ENCODE peak calls at places on chromosomes 12 and 14, in ten cellular contexts. J, V, M, K, H, X, L, N, Q and B are unnamed samples.

GRCh38 chr12:19299765-19300164 is 139.5 kb upstream of the AEBP2 start:
- DNase-seq in J (peak), V (no peak), M (no peak), K (no peak), H (no peak), X (no peak), L (no peak), N (peak), Q (no peak), B (peak)

GRCh38 chr12:100435948-100436347 is 37.7 kb upstream of the NR1H4 start:
- DNase-seq in J (no peak), V (no peak), M (no peak), K (no peak), H (no peak), X (no peak), L (no peak), N (no peak), Q (no peak), B (peak)

GRCh38 chr12:116559080-116559329 is 176 bp upstream of the MAP1LC3B2 start:
- DNase-seq in J (no peak), V (no peak), M (no peak), K (no peak), H (no peak), X (no peak), L (no peak), N (no peak), Q (no peak), B (no peak)

GRCh38 chr14:69483765-69484443 is 624 bp upstream of the PLEKHD1 start:
- DNase-seq in J (no peak), V (peak), M (no peak), K (peak), H (no peak), X (no peak), L (peak), N (peak), Q (peak), B (no peak)

GRCh38 chr12:104152691-104153241 is 14.8 kb upstream of the NFYB start:
- DNase-seq in J (no peak), V (no peak), M (no peak), K (no peak), H (no peak), X (no peak), L (no peak), N (no peak), Q (no peak), B (no peak)

GRCh38 chr14:81066672-81067071 is 111.3 kb downstream of the TSHR start:
- DNase-seq in J (no peak), V (no peak), M (no peak), K (no peak), H (no peak), X (no peak), L (no peak), N (no peak), Q (no peak), B (no peak)

GRCh38 chr12:86772688-86773087 is 516.5 kb upstream of the MGAT4C start:
- DNase-seq in J (no peak), V (no peak), M (no peak), K (no peak), H (no peak), X (no peak), L (no peak), N (no peak), Q (no peak), B (no peak)

GRCh38 chr14:51614707-51615106 is 37.0 kb upstream of the FRMD6 start:
- DNase-seq in J (no peak), V (no peak), M (no peak), K (no peak), H (no peak), X (no peak), L (no peak), N (no peak), Q (no peak), B (no peak)

GRCh38 chr14:105138021-105138541 is 30.5 kb downstream of the JAG2 start:
- DNase-seq in J (no peak), V (no peak), M (no peak), K (no peak), H (no peak), X (peak), L (no peak), N (no peak), Q (peak), B (no peak)

GRCh38 chr14:74148705-74149104 is 63.9 kb downstream of the LIN52 start:
- DNase-seq in J (no peak), V (no peak), M (no peak), K (no peak), H (no peak), X (no peak), L (no peak), N (no peak), Q (no peak), B (no peak)

GRCh38 chr12:23964812-23965211 is 15.3 kb upstream of the SOX5 start:
- DNase-seq in J (no peak), V (no peak), M (no peak), K (no peak), H (no peak), X (no peak), L (no peak), N (no peak), Q (no peak), B (no peak)

GRCh38 chr12:101792046-101792931 is 38.5 kb downstream of the GNPTAB start:
- DNase-seq in J (no peak), V (no peak), M (no peak), K (no peak), H (no peak), X (no peak), L (no peak), N (no peak), Q (peak), B (no peak)

DNA sequence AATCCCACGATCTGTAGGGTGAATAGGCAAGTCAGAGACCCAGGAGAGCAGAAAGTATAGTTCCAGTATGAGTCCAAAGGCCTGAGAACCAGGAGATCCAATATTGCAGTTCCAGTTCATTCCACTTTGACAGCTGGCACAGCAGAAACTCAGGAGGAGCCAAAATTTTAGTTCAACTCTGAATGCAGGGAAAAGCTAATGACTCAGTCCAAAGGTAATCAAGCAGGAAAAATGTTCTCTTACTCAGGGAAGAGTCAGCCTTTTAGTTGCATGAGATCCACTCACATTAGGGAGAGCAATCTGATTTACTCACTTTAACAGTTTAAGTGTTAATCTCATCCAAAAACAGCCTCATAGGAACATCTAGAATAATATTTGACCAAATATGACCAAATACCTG is 130.2 kb upstream of the LRFN5 start:
- DNase-seq in J (no peak), V (no peak), M (no peak), K (no peak), H (no peak), X (no peak), L (no peak), N (no peak), Q (no peak), B (no peak)
- TF ChIP-seq CTCF in J (no peak), V (no peak), M (no peak), K (no peak), H (no peak), X (no peak), L (no peak), N (no peak), Q (no peak), B (no peak)

GRCh38 chr14:24160499-24160849 is 591 bp upstream of the IRF9 start:
- DNase-seq in J (no peak), V (no peak), M (no peak), K (no peak), H (no peak), X (no peak), L (no peak), N (no peak), Q (no peak), B (no peak)
- H3K27ac ChIP-seq in J (peak), V (peak), M (peak), K (peak), H (peak), X (peak), L (peak), N (peak), Q (peak), B (no peak)

GRCh38 chr12:71666259-71666658 is 2.2 kb downstream of the THAP2 start:
- DNase-seq in J (no peak), V (no peak), M (no peak), K (no peak), H (no peak), X (no peak), L (no peak), N (no peak), Q (no peak), B (no peak)

GRCh38 chr12:71665109-71665476 is 992 bp downstream of the THAP2 start:
- DNase-seq in J (no peak), V (no peak), M (no peak), K (no peak), H (no peak), X (no peak), L (no peak), N (no peak), Q (no peak), B (no peak)

GRCh38 chr12:71663561-71664410 is at the start of the genes THAP2 and ZFC3H1:
- DNase-seq in J (peak), V (peak), M (peak), K (peak), H (peak), X (peak), L (peak), N (peak), Q (peak), B (peak)

GRCh38 chr12:71662861-71663560 is 637 bp downstream of the ZFC3H1 start:
- DNase-seq in J (no peak), V (peak), M (peak), K (peak), H (peak), X (peak), L (peak), N (peak), Q (peak), B (peak)

GRCh38 chr12:71664411-71665108 is 459 bp downstream of the THAP2 start:
- DNase-seq in J (no peak), V (no peak), M (no peak), K (no peak), H (no peak), X (no peak), L (no peak), N (no peak), Q (no peak), B (no peak)
- H3K4me3 ChIP-seq in J (peak), V (peak), M (peak), K (peak), H (peak), X (peak), L (peak), N (peak), Q (peak), B (peak)

DNA sequence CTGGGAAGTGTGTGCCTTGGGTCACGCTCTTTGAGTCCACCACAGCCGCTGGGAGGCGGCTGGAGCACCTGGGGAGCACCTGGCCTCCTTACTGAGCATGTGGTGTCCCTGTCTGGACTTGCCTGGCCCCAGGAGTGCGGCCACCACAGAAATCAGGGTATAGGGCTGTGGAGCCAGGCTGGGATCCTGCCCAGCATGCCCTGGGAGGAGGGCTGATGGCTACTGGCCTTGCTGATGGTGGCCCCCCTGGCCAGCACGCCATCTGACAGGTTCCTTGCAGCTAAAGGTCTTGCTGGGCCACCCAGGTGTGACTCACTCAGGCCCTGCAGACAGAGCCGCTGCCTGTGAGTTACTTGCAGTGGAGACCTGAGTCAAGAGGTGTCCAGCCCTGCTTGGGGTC is 6.0 kb downstream of the ULK1 start:
- DNase-seq in J (no peak), V (no peak), M (no peak), K (no peak), H (no peak), X (no peak), L (no peak), N (no peak), Q (no peak), B (no peak)
- TF ChIP-seq CTCF in J (no peak), V (no peak), M (no peak), K (no peak), H (no peak), X (no peak), L (no peak), N (no peak), Q (no peak), B (no peak)

DNA sequence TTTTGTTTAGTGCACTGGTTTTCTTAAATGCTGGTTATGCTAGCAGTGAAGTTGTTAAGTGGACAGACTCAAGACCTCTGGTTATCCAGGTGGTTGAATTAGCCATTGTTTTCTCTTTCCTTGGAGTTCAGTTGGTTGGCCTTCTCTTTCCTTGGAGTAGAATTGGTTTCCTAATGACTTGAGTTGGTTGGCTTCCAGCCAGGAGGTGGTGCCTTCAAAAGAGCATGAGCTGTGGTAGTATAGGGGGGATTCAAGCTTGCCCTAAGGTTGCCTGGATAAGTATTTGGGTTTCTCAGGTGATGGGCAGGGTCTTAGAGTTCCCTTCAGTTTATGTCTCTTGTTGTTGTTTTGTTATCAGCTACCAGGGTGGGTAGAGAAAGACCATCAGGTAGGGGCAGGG is 92.5 kb downstream of the ATP23 start:
- DNase-seq in J (no peak), V (no peak), M (no peak), K (no peak), H (no peak), X (no peak), L (no peak), N (no peak), Q (no peak), B (no peak)
- H3K27ac ChIP-seq in J (no peak), V (no peak), M (no peak), K (no peak), H (no peak), X (peak), L (no peak), N (no peak), Q (no peak), B (no peak)

GRCh38 chr12:7122876-7123769 is 5.6 kb downstream of the RBP5 start:
- DNase-seq in J (no peak), V (no peak), M (no peak), K (no peak), H (no peak), X (no peak), L (peak), N (no peak), Q (no peak), B (no peak)
- H3K4me3 ChIP-seq in J (no peak), V (no peak), M (no peak), K (no peak), H (no peak), X (no peak), L (no peak), N (no peak), Q (no peak), B (no peak)

GRCh38 chr12:47903927-47904646 is 707 bp downstream of the VDR start:
- DNase-seq in J (peak), V (peak), M (peak), K (peak), H (peak), X (no peak), L (peak), N (peak), Q (no peak), B (peak)

GRCh38 chr12:47907851-47908454 is 3.2 kb upstream of the VDR start:
- DNase-seq in J (no peak), V (no peak), M (no peak), K (no peak), H (no peak), X (no peak), L (no peak), N (no peak), Q (no peak), B (no peak)

GRCh38 chr12:47904647-47905312 is at the start of gene VDR:
- DNase-seq in J (peak), V (peak), M (no peak), K (peak), H (peak), X (peak), L (peak), N (peak), Q (peak), B (peak)

GRCh38 chr12:47903151-47903611 is 1.6 kb downstream of the VDR start:
- DNase-seq in J (no peak), V (peak), M (no peak), K (no peak), H (no peak), X (no peak), L (no peak), N (peak), Q (no peak), B (no peak)

DNA sequence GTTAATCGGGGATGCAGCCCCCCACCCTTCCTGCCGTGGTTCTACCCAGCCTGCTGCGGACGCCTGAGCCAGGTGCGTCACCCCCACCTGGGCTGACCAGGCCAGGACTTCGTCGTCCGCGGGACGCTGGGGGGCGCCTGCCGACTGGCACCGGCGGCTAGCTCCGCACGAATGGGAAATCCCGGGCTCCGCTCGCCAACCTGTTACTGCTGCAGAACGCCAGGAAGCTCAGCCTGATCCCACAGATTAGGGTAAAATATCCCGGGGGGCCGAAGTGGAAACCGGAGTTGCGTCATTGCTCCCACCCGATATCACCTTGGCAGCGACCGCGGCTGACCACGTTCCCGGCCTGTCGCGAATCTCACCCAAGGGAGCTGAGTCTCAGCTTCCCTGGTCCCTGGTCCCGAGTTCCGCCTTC is 528 bp upstream of the VDR start:
- DNase-seq in J (no peak), V (peak), M (no peak), K (peak), H (peak), X (no peak), L (peak), N (peak), Q (peak), B (no peak)
- TF ChIP-seq CTCF in J (peak), V (peak), M (peak), K (no peak), H (no peak), X (no peak), L (peak), N (peak), Q (peak), B (peak)

DNA sequence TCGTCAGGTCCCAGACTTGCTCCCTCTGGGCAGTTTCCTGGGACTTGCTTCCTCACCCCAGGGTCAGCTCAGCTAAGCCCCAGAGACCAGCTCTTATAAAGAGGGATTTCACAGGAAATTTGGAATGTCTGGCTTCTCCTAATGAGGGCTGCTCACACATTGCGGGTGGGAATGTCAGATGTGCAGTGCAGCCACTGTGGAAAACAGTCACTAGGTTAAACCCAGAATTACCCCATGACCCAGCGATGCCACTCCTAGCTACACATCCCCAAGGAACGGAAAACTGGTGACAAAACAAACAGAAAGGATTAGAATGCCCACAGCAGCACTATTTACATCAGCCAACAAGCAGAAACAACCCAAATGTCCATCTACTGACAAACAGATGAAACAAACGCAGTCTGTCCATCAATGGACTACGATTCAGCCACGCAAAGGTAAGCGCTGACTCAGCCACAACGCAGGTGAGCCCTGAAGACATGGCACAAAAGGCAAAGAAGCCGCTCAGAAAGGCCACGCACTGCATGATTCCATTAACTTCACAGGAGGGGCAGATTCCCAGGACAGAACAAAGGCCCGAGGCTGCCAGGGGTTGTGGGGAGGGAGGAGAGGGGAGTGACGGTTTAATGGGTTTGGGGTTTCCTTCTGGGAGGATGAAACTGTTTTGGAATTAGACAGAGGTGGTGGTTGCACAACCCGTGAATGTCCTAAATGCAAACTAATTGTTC is 63.0 kb downstream of the NCOR2 start:
- DNase-seq in J (no peak), V (no peak), M (no peak), K (peak), H (no peak), X (no peak), L (peak), N (no peak), Q (no peak), B (no peak)
- H3K27ac ChIP-seq in J (no peak), V (peak), M (no peak), K (peak), H (no peak), X (no peak), L (peak), N (no peak), Q (no peak), B (peak)

DNA sequence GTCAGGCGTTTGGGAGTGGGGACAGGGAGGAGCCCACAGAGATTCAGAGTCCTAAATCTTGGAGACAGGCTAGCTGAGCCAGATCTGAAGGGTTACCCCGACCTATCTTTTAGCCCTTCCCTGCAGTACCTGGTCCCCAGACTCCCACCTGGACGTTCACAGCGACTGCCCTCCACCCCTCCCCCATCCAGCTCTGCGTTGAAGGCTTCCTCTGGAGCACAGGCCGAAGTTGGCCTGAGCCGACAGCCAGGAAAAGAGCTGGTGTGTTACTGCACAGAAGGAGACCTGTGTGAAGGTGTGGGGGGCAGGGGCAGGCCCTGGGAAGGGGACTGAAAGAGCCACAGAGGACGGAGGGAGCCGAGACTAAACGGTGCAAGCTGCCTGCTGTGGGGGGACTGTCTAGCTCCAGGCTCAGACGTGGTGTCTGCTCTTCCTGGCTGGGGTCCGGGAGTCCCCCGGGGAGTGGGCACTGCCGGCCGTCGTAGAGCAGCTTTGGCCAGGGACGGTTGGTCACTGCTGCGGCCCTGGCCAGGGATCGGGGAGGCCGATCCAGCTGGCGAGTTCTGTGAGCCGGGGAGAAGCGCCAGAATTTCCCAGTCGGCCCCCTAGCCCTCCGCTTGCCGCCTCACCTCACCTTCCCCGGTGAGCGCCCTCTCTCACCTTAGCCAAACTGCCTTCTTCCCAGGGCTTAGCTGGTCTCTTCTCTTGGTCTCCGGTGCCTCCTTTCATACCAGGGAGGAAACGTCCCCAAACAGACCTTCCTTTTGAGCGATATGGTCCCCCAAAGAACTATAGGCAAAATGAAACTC is 869 bp upstream of the COL2A1 start:
- DNase-seq in J (no peak), V (no peak), M (no peak), K (no peak), H (no peak), X (no peak), L (no peak), N (no peak), Q (no peak), B (no peak)
- H3K4me3 ChIP-seq in J (no peak), V (peak), M (peak), K (no peak), H (peak), X (no peak), L (peak), N (no peak), Q (no peak), B (no peak)